ENCODE peak calls at places on chromosomes 1 and 21, in four cellular contexts. W is tibial artery, E is breast epithelium, Q is mucosa of descending colon. X is an unnamed sample.

GRCh38 chr1:97245682-97246081 is 524.1 kb downstream of the PTBP2 start:
- DNase-seq in W (no peak), E (no peak), Q (peak; percentile 3), X (no peak)

GRCh38 chr1:32536117-32536516 is 3.1 kb upstream of the ZBTB8A start:
- DNase-seq in W (no peak), E (no peak), Q (no peak), X (no peak)

GRCh38 chr1:234601217-234602017 is 8.6 kb downstream of the IRF2BP2 start:
- DNase-seq in W (no peak), E (no peak), Q (no peak), X (peak; percentile 61)

GRCh38 chr1:179951383-179952144 is 3.0 kb upstream of the CEP350 start:
- DNase-seq in W (no peak), E (no peak), Q (no peak), X (no peak)

GRCh38 chr1:162536511-162536910 is 25.0 kb upstream of the UAP1 start:
- DNase-seq in W (no peak), E (no peak), Q (no peak), X (peak; percentile 36)

GRCh38 chr21:43826623-43826974 is 37.2 kb downstream of the RRP1 start:
- DNase-seq in W (no peak), E (no peak), Q (no peak), X (no peak)

GRCh38 chr1:170145691-170146676 is at the start of gene NTMT2:
- DNase-seq in W (no peak), E (no peak), Q (no peak), X (peak; percentile 53)

GRCh38 chr1:36322085-36322785 is 1.2 kb downstream of the EVA1B start:
- DNase-seq in W (no peak), E (no peak), Q (no peak), X (no peak)

GRCh38 chr1:41537257-41537656 is 52.8 kb upstream of the EDN2 start:
- DNase-seq in W (peak; percentile 18), E (no peak), Q (no peak), X (no peak)

GRCh38 chr1:186605762-186606350 is 74.4 kb downstream of the PTGS2 start:
- DNase-seq in W (peak; percentile 32), E (no peak), Q (peak; percentile 54), X (peak; percentile 77)

GRCh38 chr1:93178418-93178817 is 1.8 kb downstream of the TMED5 start:
- DNase-seq in W (no peak), E (no peak), Q (no peak), X (no peak)

GRCh38 chr1:25688390-25689119 is 72.0 kb downstream of the MAN1C1 start:
- DNase-seq in W (peak; percentile 79), E (no peak), Q (peak; percentile 64), X (no peak)

GRCh38 chr1:81412954-81413353 is 387.8 kb upstream of the ADGRL2 start:
- DNase-seq in W (no peak), E (no peak), Q (no peak), X (no peak)

GRCh38 chr1:203906932-203907331 is 45.5 kb downstream of the SNRPE start:
- DNase-seq in W (no peak), E (no peak), Q (no peak), X (peak; percentile 94)

GRCh38 chr1:89911186-89911976 is 83.5 kb upstream of the ZNF326 start:
- DNase-seq in W (no peak), E (no peak), Q (no peak), X (no peak)

GRCh38 chr21:19553930-19554615 is 1150.5 kb upstream of the TMPRSS15 start:
- DNase-seq in W (no peak), E (no peak), Q (no peak), X (no peak)

GRCh38 chr1:15802234-15802965 is 5.0 kb downstream of the UQCRHL start:
- DNase-seq in W (no peak), E (no peak), Q (no peak), X (no peak)

GRCh38 chr1:198125995-198126758 is 30.6 kb upstream of the NEK7 start:
- DNase-seq in W (no peak), E (no peak), Q (no peak), X (peak; percentile 54)

GRCh38 chr1:202046227-202046626 is 35.8 kb downstream of the ELF3 start:
- DNase-seq in W (no peak), E (peak; percentile 95), Q (peak; percentile 94), X (peak; percentile 87)

GRCh38 chr1:94819945-94820746 is at the start of gene SLC44A3:
- DNase-seq in W (no peak), E (peak; percentile 37), Q (peak; percentile 65), X (peak; percentile 54)

GRCh38 chr1:162157469-162157868 is 88.0 kb downstream of the NOS1AP start:
- DNase-seq in W (no peak), E (no peak), Q (no peak), X (no peak)

GRCh38 chr1:111174070-111174469 is 26.4 kb downstream of the DENND2D start:
- DNase-seq in W (no peak), E (no peak), Q (no peak), X (no peak)

GRCh38 chr1:165836664-165837482 is 9.5 kb downstream of the UCK2 start:
- DNase-seq in W (no peak), E (no peak), Q (no peak), X (no peak)

GRCh38 chr1:169309178-169310166 is 58.1 kb downstream of the NME7 start:
- DNase-seq in W (no peak), E (no peak), Q (peak; percentile 1), X (no peak)

GRCh38 chr1:47840338-47840737 is 156.8 kb downstream of the TRABD2B start:
- DNase-seq in W (no peak), E (no peak), Q (no peak), X (no peak)

GRCh38 chr1:179938752-179939151 is 15.9 kb upstream of the CEP350 start:
- DNase-seq in W (no peak), E (no peak), Q (no peak), X (peak; percentile 60)

GRCh38 chr1:117735045-117735992 is 129.5 kb downstream of the TENT5C start:
- DNase-seq in W (no peak), E (no peak), Q (peak; percentile 66), X (peak; percentile 46)

GRCh38 chr1:89660086-89660946 is 27.4 kb downstream of the LRRC8C start:
- DNase-seq in W (no peak), E (no peak), Q (no peak), X (no peak)

GRCh38 chr21:39386194-39386593 is 37.3 kb upstream of the HMGN1 start:
- DNase-seq in W (no peak), E (no peak), Q (no peak), X (peak; percentile 18)

GRCh38 chr21:38241029-38241740 is 15.6 kb upstream of the KCNJ15 start:
- DNase-seq in W (peak; percentile 71), E (no peak), Q (no peak), X (no peak)

GRCh38 chr21:38240121-38240520 is 16.7 kb upstream of the KCNJ15 start:
- DNase-seq in W (no peak), E (no peak), Q (no peak), X (no peak)

GRCh38 chr21:38234395-38235142 is 22.2 kb upstream of the KCNJ15 start:
- DNase-seq in W (no peak), E (peak; percentile 71), Q (peak; percentile 75), X (peak; percentile 98)

GRCh38 chr21:38242036-38242435 is 14.8 kb upstream of the KCNJ15 start:
- DNase-seq in W (no peak), E (no peak), Q (no peak), X (no peak)

DNA sequence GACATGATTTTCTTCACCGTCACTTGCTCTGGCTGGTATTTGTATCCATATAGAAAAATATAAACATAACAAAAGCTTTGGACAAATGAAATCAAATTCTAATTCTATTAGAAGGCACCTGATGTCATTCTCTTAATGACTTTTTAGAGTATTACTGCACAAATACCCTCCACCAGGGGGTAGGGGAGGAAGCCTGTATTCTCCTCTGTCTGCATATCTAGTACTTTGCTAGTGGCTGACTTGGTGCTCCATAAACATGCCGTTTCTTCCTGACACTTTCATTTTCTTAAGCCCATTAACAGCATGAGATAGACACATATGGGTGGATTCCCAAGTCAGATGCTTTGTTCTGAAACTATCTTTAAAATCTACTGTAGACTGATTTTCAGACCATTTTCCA is 20.6 kb upstream of the KCNJ15 start:
- DNase-seq in W (no peak), E (no peak), Q (no peak), X (peak; percentile 36)
- TF ChIP-seq CTCF in W (no peak), E (no peak), Q (no peak), X (peak; percentile 32)

GRCh38 chr1:10057305-10057704 is 24.5 kb downstream of the UBE4B start:
- DNase-seq in W (peak; percentile 33), E (no peak), Q (no peak), X (peak; percentile 69)
- H3K4me3 ChIP-seq in W (no peak overlapping the region), E (no peak overlapping the region), Q (no peak overlapping the region), X (no peak overlapping the region)

DNA sequence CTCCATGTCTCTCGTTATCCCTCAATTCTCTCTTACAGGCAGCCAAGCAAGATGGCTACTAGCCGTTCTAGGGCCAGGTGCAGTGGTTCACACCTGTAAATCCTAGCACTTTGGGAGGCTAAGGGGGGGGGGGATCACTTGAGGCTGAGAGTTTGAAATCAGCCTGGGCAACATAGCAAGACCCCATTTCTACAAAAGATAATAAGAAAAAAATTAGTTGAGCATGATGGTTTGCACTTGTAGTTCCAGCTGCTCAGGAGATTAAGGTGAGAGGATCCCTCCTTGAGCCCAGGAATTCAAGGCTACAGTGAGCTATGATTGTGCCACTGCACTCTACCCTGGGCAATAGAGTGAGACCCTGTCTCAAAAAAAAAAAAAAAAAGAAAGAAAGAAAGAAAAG is 80.4 kb downstream of the NKAIN1 start:
- DNase-seq in W (no peak), E (no peak), Q (no peak), X (no peak)
- TF ChIP-seq CTCF in W (no peak), E (no peak), Q (no peak), X (no peak)

GRCh38 chr1:205442051-205442721 is 13.7 kb downstream of the BLACAT1 start:
- DNase-seq in W (no peak), E (no peak), Q (no peak), X (no peak)

GRCh38 chr1:205445653-205445955 is 10.2 kb downstream of the BLACAT1 start:
- DNase-seq in W (no peak), E (no peak), Q (no peak), X (no peak)

GRCh38 chr1:205444931-205445652 is 10.8 kb downstream of the BLACAT1 start:
- DNase-seq in W (no peak), E (peak; percentile 71), Q (no peak), X (no peak)

GRCh38 chr1:205443585-205444299 is 12.1 kb downstream of the BLACAT1 start:
- DNase-seq in W (no peak), E (no peak), Q (no peak), X (no peak)

DNA sequence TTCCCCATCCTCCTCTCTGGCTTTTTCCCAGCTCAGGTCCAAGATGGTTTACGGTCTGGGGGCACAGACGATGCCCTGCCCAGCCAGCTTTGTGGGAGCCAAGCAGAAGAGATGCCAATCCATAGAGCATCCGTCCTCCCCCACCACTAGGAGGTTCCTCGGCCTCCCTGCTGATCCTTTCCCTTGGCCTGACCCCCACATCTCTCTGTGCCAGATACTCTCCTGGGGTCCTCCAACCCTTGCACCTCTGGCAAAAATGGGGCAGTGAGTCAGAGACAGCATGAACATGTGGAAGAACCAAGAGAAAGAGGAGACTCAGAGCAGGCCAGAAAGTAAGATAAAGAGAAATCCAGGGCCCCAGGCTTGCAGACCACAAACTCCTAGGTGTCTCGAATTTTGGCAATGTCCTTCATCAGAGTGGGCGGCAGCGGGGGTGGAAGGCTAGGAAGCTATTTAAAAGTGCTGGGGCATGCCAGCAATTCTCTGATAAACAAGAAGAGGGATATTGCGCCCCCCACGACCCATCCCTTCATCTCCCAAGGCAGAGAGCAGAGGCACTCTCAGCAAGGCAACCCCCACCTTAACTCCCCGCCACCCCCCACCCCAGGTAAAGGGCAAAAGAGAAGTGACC is 11.4 kb downstream of the BLACAT1 start:
- DNase-seq in W (no peak), E (no peak), Q (no peak), X (no peak)
- H3K4me3 ChIP-seq in W (peak overlapping the region; percentile 37), E (peak overlapping the region; percentile 45), Q (no peak overlapping the region), X (no peak overlapping the region)